ENCODE peak calls at places on chromosome 16, in seven cellular contexts. M is CD8-positive, alpha-beta T cell; G is lower leg skin; K is HCT116; N is mammary epithelial cell; S is astrocyte of the spinal cord; L is neural progenitor cell. J is an unnamed sample.

GRCh38 chr16:65740716-65741115 is 618.9 kb upstream of the CDH11 start:
- DNase-seq in M (no peak), G (no peak), K (no peak), N (no peak), S (no peak), L (no peak), J (no peak)

GRCh38 chr16:86522639-86523038 is 12.3 kb downstream of the FOXF1 start:
- DNase-seq in M (no peak), G (no peak), K (no peak), N (no peak), S (no peak), L (no peak), J (no peak)

GRCh38 chr16:69534720-69535119 is 31.0 kb upstream of the NFAT5 start:
- DNase-seq in M (no peak), G (no peak), K (no peak), N (no peak), S (no peak), L (no peak), J (no peak)

GRCh38 chr16:86519649-86520316 is 9.5 kb downstream of the FOXF1 start:
- DNase-seq in M (peak; percentile 40), G (no peak), K (peak; percentile 63), N (no peak), S (peak; percentile 53), L (peak; percentile 88), J (no peak)

GRCh38 chr16:14186007-14186953 is 115.2 kb downstream of the MRTFB start:
- DNase-seq in M (no peak), G (no peak), K (no peak), N (no peak), S (peak; percentile 76), L (peak; percentile 74), J (no peak)

GRCh38 chr16:56281256-56281805 is 90.0 kb downstream of the GNAO1 start:
- DNase-seq in M (no peak), G (no peak), K (no peak), N (no peak), S (no peak), L (peak; percentile 95), J (no peak)

GRCh38 chr16:5045499-5046115 is 11.9 kb upstream of the NAGPA start:
- DNase-seq in M (no peak), G (no peak), K (no peak), N (no peak), S (no peak), L (no peak), J (no peak)

GRCh38 chr16:50193594-50193993 is 40.5 kb downstream of the TENT4B start:
- DNase-seq in M (no peak), G (no peak), K (no peak), N (peak; percentile 78), S (no peak), L (no peak), J (no peak)

GRCh38 chr16:56311208-56312027 is 113.9 kb downstream of the AMFR start:
- DNase-seq in M (no peak), G (no peak), K (no peak), N (no peak), S (no peak), L (no peak), J (no peak)

GRCh38 chr16:26905336-26905735 is 161.4 kb upstream of the C16orf82 start:
- DNase-seq in M (no peak), G (no peak), K (no peak), N (no peak), S (peak; percentile 82), L (no peak), J (no peak)

GRCh38 chr16:79402356-79402755 is 198.2 kb downstream of the MAF start:
- DNase-seq in M (no peak), G (peak; percentile 78), K (no peak), N (no peak), S (no peak), L (no peak), J (no peak)

GRCh38 chr16:27636453-27637200 is 86.7 kb downstream of the KATNIP start:
- DNase-seq in M (no peak), G (no peak), K (no peak), N (no peak), S (no peak), L (peak; percentile 21), J (no peak)

GRCh38 chr16:19555938-19556778 is 655 bp downstream of the VPS35L start:
- DNase-seq in M (no peak), G (no peak), K (peak; percentile 59), N (peak; percentile 27), S (peak; percentile 24), L (peak; percentile 88), J (peak; percentile 84)

GRCh38 chr16:57764006-57764340 is 28.4 kb downstream of the KATNB1 start:
- DNase-seq in M (no peak), G (no peak), K (no peak), N (no peak), S (no peak), L (no peak), J (no peak)

GRCh38 chr16:83402160-83402794 is 405.5 kb upstream of the HSBP1 start:
- DNase-seq in M (no peak), G (no peak), K (no peak), N (peak; percentile 41), S (no peak), L (no peak), J (no peak)

GRCh38 chr16:55078153-55078552 is 147.5 kb downstream of the IRX5 start:
- DNase-seq in M (no peak), G (peak; percentile 65), K (no peak), N (no peak), S (no peak), L (no peak), J (no peak)

GRCh38 chr16:84502581-84502980 is 1.9 kb downstream of the MEAK7 start:
- DNase-seq in M (no peak), G (no peak), K (no peak), N (peak; percentile 41), S (no peak), L (no peak), J (no peak)
- H3K4me3 ChIP-seq in M (no peak overlapping the region), G (no peak overlapping the region), K (no peak overlapping the region), N (no peak overlapping the region), S (no peak overlapping the region), L (no peak overlapping the region), J (no peak overlapping the region)

DNA sequence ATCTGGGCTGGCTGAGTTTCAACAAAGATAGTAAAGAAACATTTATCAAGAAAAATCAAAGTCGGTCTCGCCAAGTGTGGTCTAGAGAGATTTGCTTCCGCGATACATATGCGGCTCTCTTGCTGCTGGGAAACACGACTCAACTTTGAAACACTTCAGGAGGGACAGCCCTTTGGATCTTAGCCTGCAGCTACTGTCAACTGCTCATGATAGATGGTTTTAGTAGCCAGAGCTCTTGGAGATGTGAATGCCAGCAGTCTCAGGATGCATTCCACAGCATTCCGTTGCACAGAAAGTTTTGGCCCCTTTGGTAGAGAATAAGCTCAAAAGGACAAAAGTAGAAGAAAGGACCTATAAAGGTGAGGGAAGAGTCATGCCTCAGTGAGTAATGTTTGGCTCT is 168.1 kb upstream of the CACNG3 start:
- DNase-seq in M (no peak), G (no peak), K (no peak), N (no peak), S (no peak), L (no peak), J (no peak)
- H3K4me3 ChIP-seq in M (no peak overlapping the region), G (no peak overlapping the region), K (no peak overlapping the region), N (no peak overlapping the region), S (no peak overlapping the region), L (no peak overlapping the region), J (no peak overlapping the region)

DNA sequence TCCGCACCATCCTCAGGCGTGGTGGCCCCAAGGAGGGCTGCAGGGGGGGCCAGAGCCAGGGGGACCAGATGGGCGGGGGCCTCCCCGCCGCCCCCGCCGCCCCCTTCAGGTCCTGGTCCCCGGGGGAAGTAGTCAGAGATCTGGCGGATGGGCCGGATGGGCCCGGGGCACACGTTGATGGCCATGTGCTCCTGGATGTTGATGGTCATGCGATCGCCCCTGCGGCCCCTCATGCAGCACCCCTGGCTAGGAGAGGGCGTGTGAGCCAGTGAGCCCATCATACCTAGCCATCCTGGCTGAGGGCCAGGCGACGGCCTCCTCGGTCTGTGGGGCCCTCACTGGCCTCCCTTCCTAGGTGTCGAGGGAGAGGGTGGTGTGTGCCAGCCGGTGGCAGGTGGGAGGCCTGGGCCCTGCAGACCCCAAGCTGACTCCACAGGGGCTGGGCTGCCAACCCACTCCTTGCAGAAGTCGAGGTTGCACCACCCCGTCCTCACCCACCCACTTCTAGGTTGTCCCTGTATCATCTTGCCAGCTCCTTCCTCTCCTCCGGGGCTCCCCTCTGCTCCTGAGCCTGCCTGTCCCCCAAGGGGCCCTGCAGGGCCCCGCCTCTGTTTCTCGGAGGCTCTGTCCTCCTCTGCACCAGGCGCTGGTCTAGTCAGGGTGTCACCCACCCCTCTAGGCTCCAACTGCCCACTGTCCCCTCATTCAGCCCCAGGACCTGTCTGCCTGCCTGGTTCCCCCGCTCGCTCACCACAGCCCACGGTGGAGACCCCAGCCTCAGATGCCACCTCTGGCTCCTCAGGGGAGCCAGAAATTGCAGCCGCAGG is 624 bp downstream of the DOC2A start:
- DNase-seq in M (no peak), G (no peak), K (no peak), N (no peak), S (no peak), L (no peak), J (no peak)
- H3K4me3 ChIP-seq in M (peak overlapping the region; percentile 35), G (no peak overlapping the region), K (no peak overlapping the region), N (peak overlapping the region; percentile 24), S (no peak overlapping the region), L (peak overlapping the region; percentile 61), J (peak overlapping the region; percentile 40)

GRCh38 chr16:67170948-67171649 is 761 bp downstream of the NOL3 start:
- DNase-seq in M (no peak), G (no peak), K (no peak), N (no peak), S (no peak), L (no peak), J (no peak)

GRCh38 chr16:67174706-67175231 is 4.4 kb downstream of the NOL3 start:
- DNase-seq in M (no peak), G (no peak), K (no peak), N (no peak), S (no peak), L (no peak), J (no peak)

GRCh38 chr16:67173808-67174705 is 3.7 kb downstream of the NOL3 start:
- DNase-seq in M (peak; percentile 41), G (peak; percentile 96), K (no peak), N (peak; percentile 92), S (peak; percentile 82), L (peak; percentile 85), J (no peak)

GRCh38 chr16:67170168-67170947 is at the start of gene NOL3:
- DNase-seq in M (no peak), G (peak; percentile 96), K (no peak), N (peak; percentile 73), S (peak; percentile 86), L (peak; percentile 87), J (no peak)

GRCh38 chr16:67173323-67173722 is 3.0 kb downstream of the NOL3 start:
- DNase-seq in M (no peak), G (no peak), K (no peak), N (no peak), S (no peak), L (no peak), J (no peak)
- H3K4me3 ChIP-seq in M (no peak overlapping the region), G (no peak overlapping the region), K (peak overlapping the region; percentile 67), N (peak overlapping the region; percentile 42), S (no peak overlapping the region), L (peak overlapping the region; percentile 46), J (peak overlapping the region; percentile 64)

GRCh38 chr16:87949071-87949744 is 2.0 kb upstream of the BANP start:
- DNase-seq in M (no peak), G (no peak), K (no peak), N (no peak), S (no peak), L (no peak), J (no peak)
- H3K4me3 ChIP-seq in M (no peak overlapping the region), G (no peak overlapping the region), K (peak overlapping the region; percentile 33), N (no peak overlapping the region), S (no peak overlapping the region), L (no peak overlapping the region), J (peak overlapping the region; percentile 59)